ENCODE peak calls at places on chromosome 19, in five cellular contexts. V, F, E, H and K are unnamed samples.

GRCh38 chr19:9054768-9055167 is 32.1 kb upstream of the OR1M1 start:
- DNase-seq in V (no peak), F (no peak), E (no peak), H (no peak), K (peak; percentile 70)

GRCh38 chr19:13093407-13094284 is 9.0 kb downstream of the LYL1 start:
- DNase-seq in V (peak; percentile 70), F (peak; percentile 76), E (peak; percentile 92), H (peak; percentile 85), K (peak; percentile 76)

GRCh38 chr19:50067575-50067974 is 41.8 kb downstream of the ZNF473 start:
- DNase-seq in V (no peak), F (no peak), E (no peak), H (no peak), K (no peak)

GRCh38 chr19:16197188-16197621 is 506 bp upstream of the AP1M1 start:
- DNase-seq in V (no peak), F (peak; percentile 61), E (no peak), H (no peak), K (no peak)

GRCh38 chr19:45729774-45730388 is 815 bp downstream of the FBXO46 start:
- DNase-seq in V (no peak), F (no peak), E (no peak), H (no peak), K (no peak)

GRCh38 chr19:42023121-42023942 is 29.3 kb upstream of the ATP1A3 start:
- DNase-seq in V (peak; percentile 28), F (peak; percentile 15), E (peak; percentile 81), H (no peak), K (peak; percentile 77)

GRCh38 chr19:41218615-41219507 is at the start of gene AXL:
- DNase-seq in V (peak; percentile 38), F (peak; percentile 25), E (no peak), H (no peak), K (peak; percentile 97)

GRCh38 chr19:14516048-14516534 is 2.1 kb downstream of the DNAJB1 start:
- DNase-seq in V (no peak), F (no peak), E (no peak), H (no peak), K (no peak)

GRCh38 chr19:9078651-9079050 is 8.2 kb upstream of the OR1M1 start:
- DNase-seq in V (no peak), F (no peak), E (no peak), H (no peak), K (no peak)

GRCh38 chr19:18346091-18346490 is 5.7 kb downstream of the PGPEP1 start:
- DNase-seq in V (no peak), F (no peak), E (no peak), H (no peak), K (peak; percentile 40)

GRCh38 chr19:39544201-39544903 is 4.4 kb upstream of the EID2 start:
- DNase-seq in V (no peak), F (no peak), E (no peak), H (no peak), K (no peak)

GRCh38 chr19:1390594-1391423 is 7.1 kb downstream of the NDUFS7 start:
- DNase-seq in V (no peak), F (no peak), E (no peak), H (no peak), K (no peak)

GRCh38 chr19:6062274-6062673 is 48.0 kb downstream of the RFX2 start:
- DNase-seq in V (no peak), F (no peak), E (peak; percentile 33), H (peak; percentile 93), K (no peak)

GRCh38 chr19:30540671-30541210 is 168.6 kb downstream of the ZNF536 start:
- DNase-seq in V (no peak), F (no peak), E (no peak), H (no peak), K (no peak)

GRCh38 chr19:2770055-2771013 is 12.7 kb downstream of the SGTA start:
- DNase-seq in V (no peak), F (no peak), E (no peak), H (no peak), K (no peak)

GRCh38 chr19:2548966-2549365 is 73.0 kb downstream of the GADD45B start:
- DNase-seq in V (no peak), F (no peak), E (no peak), H (no peak), K (no peak)

GRCh38 chr19:1422943-1423342 is 15.3 kb upstream of the RPS15 start:
- DNase-seq in V (no peak), F (no peak), E (no peak), H (no peak), K (no peak)

GRCh38 chr19:56836059-56836458 is 4.5 kb downstream of the PEG3 start:
- DNase-seq in V (no peak), F (no peak), E (no peak), H (no peak), K (no peak)

GRCh38 chr19:912181-913079 is 589 bp downstream of the R3HDM4 start:
- DNase-seq in V (no peak), F (no peak), E (peak; percentile 74), H (no peak), K (no peak)

GRCh38 chr19:756232-756631 is 5.3 kb downstream of the MISP start:
- DNase-seq in V (peak; percentile 73), F (peak; percentile 82), E (peak; percentile 61), H (no peak), K (peak; percentile 77)

GRCh38 chr19:16927883-16928282 is 39.1 kb downstream of the F2RL3 start:
- DNase-seq in V (no peak), F (no peak), E (no peak), H (no peak), K (no peak)

GRCh38 chr19:747432-748273 is 3.3 kb upstream of the MISP start:
- DNase-seq in V (no peak), F (no peak), E (no peak), H (no peak), K (no peak)

GRCh38 chr19:39223703-39224279 is 19.7 kb upstream of the SYCN start:
- DNase-seq in V (no peak), F (no peak), E (peak; percentile 38), H (no peak), K (no peak)

GRCh38 chr19:11496391-11497163 is 9.1 kb downstream of the ZNF653 start:
- DNase-seq in V (peak; percentile 81), F (peak; percentile 62), E (peak; percentile 93), H (peak; percentile 47), K (peak; percentile 55)

GRCh38 chr19:51566489-51567100 is 4.5 kb upstream of the ZNF175 start:
- DNase-seq in V (no peak), F (no peak), E (peak; percentile 81), H (no peak), K (no peak)

GRCh38 chr19:28168557-28168956 is 1044.4 kb downstream of the UQCRFS1 start:
- DNase-seq in V (no peak), F (no peak), E (no peak), H (no peak), K (no peak)

GRCh38 chr19:28170066-28170465 is 1042.9 kb downstream of the UQCRFS1 start:
- DNase-seq in V (no peak), F (no peak), E (no peak), H (no peak), K (no peak)

GRCh38 chr19:28176193-28176592 is 1036.8 kb downstream of the UQCRFS1 start:
- DNase-seq in V (no peak), F (no peak), E (no peak), H (no peak), K (no peak)

GRCh38 chr19:28169168-28169862 is 1043.6 kb downstream of the UQCRFS1 start:
- DNase-seq in V (no peak), F (no peak), E (no peak), H (no peak), K (no peak)

GRCh38 chr19:28171983-28172382 is 1041.0 kb downstream of the UQCRFS1 start:
- DNase-seq in V (no peak), F (no peak), E (no peak), H (no peak), K (no peak)
- TF ChIP-seq REST in V (no peak), F (no peak), E (no peak), H (no peak), K (no peak)

GRCh38 chr19:48837586-48838191 is 1.4 kb upstream of the HSD17B14 start:
- DNase-seq in V (no peak), F (no peak), E (no peak), H (no peak), K (no peak)

GRCh38 chr19:48837081-48837524 is 812 bp upstream of the HSD17B14 start:
- DNase-seq in V (peak; percentile 51), F (no peak), E (no peak), H (no peak), K (peak; percentile 96)

GRCh38 chr19:48835734-48836088 is 580 bp downstream of the HSD17B14 start:
- DNase-seq in V (peak; percentile 76), F (peak; percentile 82), E (peak; percentile 95), H (peak; percentile 64), K (peak; percentile 94)

GRCh38 chr19:48833977-48834376 is 2.3 kb downstream of the HSD17B14 start:
- DNase-seq in V (no peak), F (no peak), E (no peak), H (no peak), K (no peak)

DNA sequence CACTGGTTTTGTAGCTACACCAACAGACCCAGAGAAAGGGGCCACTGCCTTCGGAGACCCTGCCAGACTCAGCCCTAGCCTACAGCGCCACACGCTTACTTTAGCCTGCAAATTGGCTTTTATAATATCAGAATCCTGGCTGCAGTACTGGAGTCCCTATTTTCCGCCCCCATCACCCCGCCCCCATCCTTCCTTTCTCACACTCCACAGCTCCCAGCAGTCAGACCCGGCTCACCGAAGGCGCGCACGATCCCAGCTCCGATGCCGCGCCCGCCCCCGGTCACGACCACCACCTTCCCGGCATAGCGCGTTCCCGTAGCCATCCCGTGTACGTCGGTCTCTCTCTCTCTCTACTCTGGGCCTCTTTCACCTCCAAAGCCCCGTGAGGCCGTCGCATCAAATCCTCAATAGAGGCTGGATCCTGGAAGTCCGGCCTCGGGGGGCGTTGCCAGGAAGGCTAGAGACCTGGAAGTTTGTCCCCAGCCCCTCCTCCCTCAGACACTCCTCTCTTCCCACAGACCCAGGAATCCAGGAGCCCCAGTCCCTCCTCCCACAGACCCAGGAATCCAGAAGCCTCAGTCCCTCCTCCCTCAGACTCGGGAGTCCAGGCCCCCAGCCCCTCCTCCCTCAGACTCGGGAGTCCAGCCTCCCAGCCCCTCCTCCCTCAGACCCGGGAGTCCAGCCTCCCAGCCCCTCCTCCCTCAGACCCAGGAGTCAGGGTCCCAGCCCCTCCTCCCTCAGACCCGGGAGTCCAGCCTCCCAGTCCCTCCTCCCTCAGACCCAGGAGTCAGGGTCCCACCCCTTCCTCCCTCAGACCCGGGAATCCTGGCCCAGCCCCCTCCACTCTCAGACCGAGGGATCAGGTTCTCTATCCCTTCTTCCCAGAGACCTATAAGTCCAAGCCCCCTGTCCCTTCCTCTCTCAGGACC is at the start of gene HSD17B14:
- DNase-seq in V (no peak), F (no peak), E (no peak), H (no peak), K (peak; percentile 84)
- TF ChIP-seq REST in V (no peak), F (no peak), E (no peak), H (no peak), K (no peak)

GRCh38 chr19:34244611-34245299 is 9.6 kb upstream of the GARRE1 start:
- DNase-seq in V (no peak), F (peak; percentile 22), E (no peak), H (no peak), K (no peak)
- TF ChIP-seq REST in V (no peak), F (no peak), E (no peak), H (no peak), K (no peak)

DNA sequence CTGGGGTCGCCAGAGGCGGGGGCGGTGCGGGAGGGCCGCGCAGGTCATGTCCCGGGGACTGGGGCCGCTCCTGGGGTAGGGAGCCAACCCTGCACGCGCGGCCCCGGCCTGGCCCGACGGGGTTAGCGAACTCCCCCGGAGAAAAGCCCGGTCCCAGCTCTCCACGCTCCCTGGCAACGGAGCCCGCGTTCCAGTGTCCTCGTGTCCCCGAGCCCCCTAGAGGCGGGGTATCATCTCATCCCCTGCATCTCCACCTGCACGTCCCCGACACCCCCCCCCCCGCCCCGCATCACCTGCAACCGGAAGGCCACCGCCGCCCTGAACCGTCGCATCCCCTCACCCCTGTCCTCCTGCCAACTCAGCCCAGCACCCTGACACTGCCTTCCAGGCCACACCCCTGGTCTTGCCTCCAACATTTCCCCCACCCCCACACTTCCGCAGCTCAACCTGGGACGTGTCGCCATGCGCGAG is 2.7 kb downstream of the WDR88 start:
- DNase-seq in V (no peak), F (no peak), E (peak; percentile 32), H (no peak), K (no peak)
- TF ChIP-seq REST in V (no peak), F (no peak), E (no peak), H (no peak), K (no peak)